ENCODE peak calls at places on chromosomes 2 and 18, in eight cellular contexts. One of them, this sample, is unnamed.

GRCh38 chr2:225667465-225667864 is 268.0 kb downstream of the NYAP2 start:
- DNase-seq in ovary: no peak
- DNase-seq in NB4: no peak
- DNase-seq in GM13977: no peak
- DNase-seq in bronchial epithelial cell: no peak
- DNase-seq in fibroblast of pulmonary artery: no peak
- DNase-seq in glutamatergic neuron: no peak
- DNase-seq in progenitor cell of endocrine pancreas: no peak
- DNase-seq in this sample: no peak

GRCh38 chr18:63464434-63464833 is 12.3 kb upstream of the SERPINB5 start:
- DNase-seq in ovary: no peak
- DNase-seq in NB4: no peak
- DNase-seq in GM13977: no peak
- DNase-seq in bronchial epithelial cell: peak
- DNase-seq in fibroblast of pulmonary artery: no peak
- DNase-seq in glutamatergic neuron: no peak
- DNase-seq in progenitor cell of endocrine pancreas: no peak
- DNase-seq in this sample: no peak

GRCh38 chr2:134193006-134193405 is 60.9 kb upstream of the MGAT5 start:
- DNase-seq in ovary: no peak
- DNase-seq in NB4: no peak
- DNase-seq in GM13977: no peak
- DNase-seq in bronchial epithelial cell: peak
- DNase-seq in fibroblast of pulmonary artery: peak
- DNase-seq in glutamatergic neuron: no peak
- DNase-seq in progenitor cell of endocrine pancreas: no peak
- DNase-seq in this sample: no peak

GRCh38 chr2:105371156-105371555 is 27.7 kb downstream of the FHL2 start:
- DNase-seq in ovary: peak
- DNase-seq in NB4: no peak
- DNase-seq in GM13977: no peak
- DNase-seq in bronchial epithelial cell: peak
- DNase-seq in fibroblast of pulmonary artery: no peak
- DNase-seq in glutamatergic neuron: no peak
- DNase-seq in progenitor cell of endocrine pancreas: no peak
- DNase-seq in this sample: no peak

GRCh38 chr18:980586-980985 is 75.9 kb downstream of the ADCYAP1 start:
- DNase-seq in ovary: no peak
- DNase-seq in NB4: no peak
- DNase-seq in GM13977: no peak
- DNase-seq in bronchial epithelial cell: no peak
- DNase-seq in fibroblast of pulmonary artery: no peak
- DNase-seq in glutamatergic neuron: no peak
- DNase-seq in progenitor cell of endocrine pancreas: no peak
- DNase-seq in this sample: no peak

GRCh38 chr18:74531043-74531442 is 3.3 kb upstream of the CNDP1 start:
- DNase-seq in ovary: no peak
- DNase-seq in NB4: no peak
- DNase-seq in GM13977: no peak
- DNase-seq in bronchial epithelial cell: no peak
- DNase-seq in fibroblast of pulmonary artery: no peak
- DNase-seq in glutamatergic neuron: no peak
- DNase-seq in progenitor cell of endocrine pancreas: no peak
- DNase-seq in this sample: no peak

GRCh38 chr2:180728928-180729559 is 251.4 kb upstream of the UBE2E3 start:
- DNase-seq in ovary: no peak
- DNase-seq in NB4: no peak
- DNase-seq in GM13977: no peak
- DNase-seq in bronchial epithelial cell: peak
- DNase-seq in fibroblast of pulmonary artery: peak
- DNase-seq in glutamatergic neuron: no peak
- DNase-seq in progenitor cell of endocrine pancreas: no peak
- DNase-seq in this sample: no peak

GRCh38 chr18:76361219-76361618 is 133.8 kb downstream of the ZNF516 start:
- DNase-seq in ovary: no peak
- DNase-seq in NB4: no peak
- DNase-seq in GM13977: no peak
- DNase-seq in bronchial epithelial cell: no peak
- DNase-seq in fibroblast of pulmonary artery: no peak
- DNase-seq in glutamatergic neuron: no peak
- DNase-seq in progenitor cell of endocrine pancreas: no peak
- DNase-seq in this sample: no peak

GRCh38 chr2:126887506-126887905 is 11.2 kb upstream of the TEX51 start:
- DNase-seq in ovary: no peak
- DNase-seq in NB4: no peak
- DNase-seq in GM13977: no peak
- DNase-seq in bronchial epithelial cell: no peak
- DNase-seq in fibroblast of pulmonary artery: no peak
- DNase-seq in glutamatergic neuron: no peak
- DNase-seq in progenitor cell of endocrine pancreas: no peak
- DNase-seq in this sample: no peak

GRCh38 chr2:126885701-126886121 is 13.0 kb upstream of the TEX51 start:
- DNase-seq in ovary: peak
- DNase-seq in NB4: no peak
- DNase-seq in GM13977: no peak
- DNase-seq in bronchial epithelial cell: no peak
- DNase-seq in fibroblast of pulmonary artery: peak
- DNase-seq in glutamatergic neuron: no peak
- DNase-seq in progenitor cell of endocrine pancreas: no peak
- DNase-seq in this sample: no peak

GRCh38 chr2:126884861-126885481 is 13.7 kb upstream of the TEX51 start:
- DNase-seq in ovary: no peak
- DNase-seq in NB4: no peak
- DNase-seq in GM13977: no peak
- DNase-seq in bronchial epithelial cell: no peak
- DNase-seq in fibroblast of pulmonary artery: no peak
- DNase-seq in glutamatergic neuron: no peak
- DNase-seq in progenitor cell of endocrine pancreas: no peak
- DNase-seq in this sample: no peak

GRCh38 chr2:126886906-126887280 is 11.8 kb upstream of the TEX51 start:
- DNase-seq in ovary: peak
- DNase-seq in NB4: peak
- DNase-seq in GM13977: no peak
- DNase-seq in bronchial epithelial cell: no peak
- DNase-seq in fibroblast of pulmonary artery: no peak
- DNase-seq in glutamatergic neuron: no peak
- DNase-seq in progenitor cell of endocrine pancreas: no peak
- DNase-seq in this sample: no peak

DNA sequence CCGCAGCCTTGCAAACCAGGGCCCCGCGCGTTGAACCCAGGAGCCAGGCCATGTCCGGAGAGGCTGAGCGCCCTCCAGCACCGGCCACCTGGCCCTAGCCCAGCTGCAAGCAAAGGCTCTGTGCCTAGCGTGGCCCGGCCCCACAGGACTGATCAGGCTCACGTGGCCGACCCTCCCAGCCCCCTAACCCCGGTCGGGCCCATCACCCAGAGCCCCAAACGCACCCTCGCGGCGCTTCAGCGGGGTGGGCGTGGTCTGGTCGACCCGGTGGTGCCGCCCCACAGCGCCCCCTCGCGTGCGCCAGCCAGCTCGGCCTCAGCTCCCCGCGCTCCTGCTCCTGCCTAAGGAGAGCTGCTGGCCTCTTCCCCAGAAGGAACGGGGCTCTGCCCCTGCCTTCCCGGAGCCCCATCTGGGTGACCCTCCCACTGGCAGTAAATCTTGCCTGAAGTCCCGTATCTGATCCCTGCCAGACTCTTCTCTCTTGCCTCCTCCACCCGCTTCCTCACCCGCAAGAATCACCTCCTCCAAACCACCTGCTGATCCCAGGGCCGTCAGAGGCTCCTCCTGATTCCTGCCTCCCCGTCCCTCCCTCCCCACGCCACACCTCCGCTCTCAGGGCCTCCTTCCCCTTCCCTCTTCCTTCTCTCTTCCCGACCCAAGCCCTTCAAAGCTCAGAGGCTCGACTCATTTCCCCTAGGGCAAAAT is 12.3 kb upstream of the TEX51 start:
- DNase-seq in ovary: peak
- DNase-seq in NB4: peak
- DNase-seq in GM13977: peak
- DNase-seq in bronchial epithelial cell: no peak
- DNase-seq in fibroblast of pulmonary artery: peak
- DNase-seq in glutamatergic neuron: peak
- DNase-seq in progenitor cell of endocrine pancreas: peak
- DNase-seq in this sample: peak
- TF ChIP-seq CTCF in ovary: peak
- TF ChIP-seq CTCF in NB4: peak
- TF ChIP-seq CTCF in GM13977: peak
- TF ChIP-seq CTCF in bronchial epithelial cell: no peak
- TF ChIP-seq CTCF in fibroblast of pulmonary artery: peak
- TF ChIP-seq CTCF in glutamatergic neuron: peak
- TF ChIP-seq CTCF in progenitor cell of endocrine pancreas: peak
- TF ChIP-seq CTCF in this sample: peak

GRCh38 chr2:170929686-170930050 is 615 bp downstream of the GORASP2 start:
- DNase-seq in ovary: peak
- DNase-seq in NB4: peak
- DNase-seq in GM13977: peak
- DNase-seq in bronchial epithelial cell: peak
- DNase-seq in fibroblast of pulmonary artery: peak
- DNase-seq in glutamatergic neuron: peak
- DNase-seq in progenitor cell of endocrine pancreas: peak
- DNase-seq in this sample: peak

GRCh38 chr2:170930132-170931109 is 1.4 kb downstream of the GORASP2 start:
- DNase-seq in ovary: no peak
- DNase-seq in NB4: peak
- DNase-seq in GM13977: peak
- DNase-seq in bronchial epithelial cell: peak
- DNase-seq in fibroblast of pulmonary artery: peak
- DNase-seq in glutamatergic neuron: no peak
- DNase-seq in progenitor cell of endocrine pancreas: no peak
- DNase-seq in this sample: peak

GRCh38 chr2:170928036-170928823 is 823 bp upstream of the GORASP2 start:
- DNase-seq in ovary: peak
- DNase-seq in NB4: peak
- DNase-seq in GM13977: peak
- DNase-seq in bronchial epithelial cell: peak
- DNase-seq in fibroblast of pulmonary artery: no peak
- DNase-seq in glutamatergic neuron: no peak
- DNase-seq in progenitor cell of endocrine pancreas: no peak
- DNase-seq in this sample: peak

GRCh38 chr2:170926743-170927297 is 2.2 kb upstream of the GORASP2 start:
- DNase-seq in ovary: no peak
- DNase-seq in NB4: no peak
- DNase-seq in GM13977: no peak
- DNase-seq in bronchial epithelial cell: no peak
- DNase-seq in fibroblast of pulmonary artery: no peak
- DNase-seq in glutamatergic neuron: no peak
- DNase-seq in progenitor cell of endocrine pancreas: no peak
- DNase-seq in this sample: no peak

DNA sequence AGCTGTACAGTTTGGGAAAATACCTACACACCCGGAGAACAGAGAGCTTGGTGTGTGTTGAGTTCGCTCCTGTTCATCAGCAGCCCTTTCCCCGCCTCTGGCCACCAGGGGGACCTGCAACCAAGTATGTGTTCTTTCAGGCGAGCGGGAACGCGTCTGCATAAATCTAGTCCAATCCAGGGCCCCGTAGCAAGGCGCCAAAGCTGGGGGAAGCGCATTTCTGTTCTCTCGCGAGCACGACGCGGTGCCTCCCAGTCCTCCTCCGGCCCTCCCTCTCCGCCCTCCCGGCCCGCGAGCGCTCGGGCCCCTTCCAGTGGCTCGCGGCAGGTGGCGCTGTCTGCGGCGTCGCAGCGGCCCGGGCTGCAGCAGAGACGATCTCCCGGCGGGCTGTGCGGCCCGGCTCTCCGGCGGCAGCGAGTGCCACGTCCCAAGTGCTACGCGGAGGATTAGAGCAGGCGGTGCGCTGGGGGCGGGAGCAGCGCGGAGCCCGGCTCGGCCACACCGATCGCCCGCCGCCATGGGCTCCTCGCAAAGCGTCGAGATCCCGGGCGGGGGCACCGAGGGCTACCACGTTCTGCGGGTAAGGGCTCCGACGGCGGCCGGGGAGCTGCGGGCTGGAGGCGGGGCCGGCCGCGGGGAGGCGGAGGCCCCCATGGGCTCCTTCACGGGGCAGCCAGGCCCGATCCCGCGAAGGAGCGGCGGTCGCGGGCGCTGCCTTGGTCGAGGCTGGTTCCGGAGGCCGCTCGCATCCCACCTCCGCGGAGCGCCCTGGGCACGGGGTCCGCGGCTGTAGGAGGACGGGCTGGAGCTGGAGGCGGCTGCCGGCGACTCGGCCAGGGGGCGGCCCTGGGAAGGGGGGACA is at the start of gene GORASP2:
- DNase-seq in ovary: peak
- DNase-seq in NB4: peak
- DNase-seq in GM13977: peak
- DNase-seq in bronchial epithelial cell: peak
- DNase-seq in fibroblast of pulmonary artery: peak
- DNase-seq in glutamatergic neuron: peak
- DNase-seq in progenitor cell of endocrine pancreas: peak
- DNase-seq in this sample: peak
- TF ChIP-seq CTCF in ovary: peak
- TF ChIP-seq CTCF in NB4: peak
- TF ChIP-seq CTCF in GM13977: peak
- TF ChIP-seq CTCF in bronchial epithelial cell: peak
- TF ChIP-seq CTCF in fibroblast of pulmonary artery: peak
- TF ChIP-seq CTCF in glutamatergic neuron: peak
- TF ChIP-seq CTCF in progenitor cell of endocrine pancreas: peak
- TF ChIP-seq CTCF in this sample: peak

GRCh38 chr2:122713800-122714199 is 958.3 kb downstream of the TSN start:
- DNase-seq in ovary: no peak
- DNase-seq in NB4: no peak
- DNase-seq in GM13977: no peak
- DNase-seq in bronchial epithelial cell: no peak
- DNase-seq in fibroblast of pulmonary artery: no peak
- DNase-seq in glutamatergic neuron: no peak
- DNase-seq in progenitor cell of endocrine pancreas: no peak
- DNase-seq in this sample: no peak
- TF ChIP-seq CTCF in ovary: no peak
- TF ChIP-seq CTCF in NB4: no peak
- TF ChIP-seq CTCF in GM13977: no peak
- TF ChIP-seq CTCF in bronchial epithelial cell: no peak
- TF ChIP-seq CTCF in fibroblast of pulmonary artery: no peak
- TF ChIP-seq CTCF in glutamatergic neuron: no peak
- TF ChIP-seq CTCF in progenitor cell of endocrine pancreas: no peak
- TF ChIP-seq CTCF in this sample: no peak

GRCh38 chr18:49061906-49062831 is 111.4 kb upstream of the SMAD7 start:
- DNase-seq in ovary: no peak
- DNase-seq in NB4: no peak
- DNase-seq in GM13977: no peak
- DNase-seq in bronchial epithelial cell: no peak
- DNase-seq in fibroblast of pulmonary artery: no peak
- DNase-seq in glutamatergic neuron: no peak
- DNase-seq in progenitor cell of endocrine pancreas: no peak
- DNase-seq in this sample: no peak

GRCh38 chr18:49055787-49056186 is 105.0 kb upstream of the SMAD7 start:
- DNase-seq in ovary: no peak
- DNase-seq in NB4: peak
- DNase-seq in GM13977: peak
- DNase-seq in bronchial epithelial cell: peak
- DNase-seq in fibroblast of pulmonary artery: peak
- DNase-seq in glutamatergic neuron: no peak
- DNase-seq in progenitor cell of endocrine pancreas: no peak
- DNase-seq in this sample: peak

GRCh38 chr18:49062832-49063226 is 112.1 kb upstream of the SMAD7 start:
- DNase-seq in ovary: no peak
- DNase-seq in NB4: no peak
- DNase-seq in GM13977: no peak
- DNase-seq in bronchial epithelial cell: no peak
- DNase-seq in fibroblast of pulmonary artery: no peak
- DNase-seq in glutamatergic neuron: no peak
- DNase-seq in progenitor cell of endocrine pancreas: no peak
- DNase-seq in this sample: no peak

GRCh38 chr18:49061239-49061905 is 110.6 kb upstream of the SMAD7 start:
- DNase-seq in ovary: no peak
- DNase-seq in NB4: no peak
- DNase-seq in GM13977: no peak
- DNase-seq in bronchial epithelial cell: no peak
- DNase-seq in fibroblast of pulmonary artery: no peak
- DNase-seq in glutamatergic neuron: no peak
- DNase-seq in progenitor cell of endocrine pancreas: no peak
- DNase-seq in this sample: no peak

DNA sequence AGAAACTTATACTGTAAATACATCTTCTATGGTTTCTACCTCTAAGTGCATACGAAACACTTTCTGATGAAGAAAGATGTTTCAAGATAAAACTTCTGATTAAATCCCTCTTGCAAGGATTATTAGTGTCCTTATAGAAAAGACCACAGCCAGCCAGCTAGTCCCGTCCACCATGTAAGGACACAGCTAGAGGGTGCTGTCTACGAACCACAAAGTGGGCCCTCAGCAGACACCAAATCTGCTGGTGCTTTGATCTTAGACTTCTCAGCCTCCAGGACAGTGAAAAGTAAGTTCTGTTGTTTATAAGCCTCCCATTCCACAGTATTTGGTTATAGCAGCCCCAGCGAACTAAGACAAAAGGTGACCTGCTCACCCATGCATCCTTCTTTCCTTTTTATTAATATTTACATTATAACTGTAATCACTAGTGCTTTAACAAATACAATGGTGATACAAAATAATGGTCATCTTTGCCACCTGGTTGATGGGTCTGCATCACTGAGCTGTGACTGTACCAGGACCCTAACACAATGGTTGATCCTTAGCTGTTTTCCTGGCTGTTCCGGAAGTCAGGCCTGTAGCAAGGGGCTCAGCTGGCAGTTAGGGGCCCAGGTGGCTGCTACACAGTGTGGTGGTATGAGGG is 108.4 kb upstream of the SMAD7 start:
- DNase-seq in ovary: no peak
- DNase-seq in NB4: peak
- DNase-seq in GM13977: no peak
- DNase-seq in bronchial epithelial cell: no peak
- DNase-seq in fibroblast of pulmonary artery: peak
- DNase-seq in glutamatergic neuron: no peak
- DNase-seq in progenitor cell of endocrine pancreas: no peak
- DNase-seq in this sample: no peak
- TF ChIP-seq CTCF in ovary: no peak
- TF ChIP-seq CTCF in NB4: peak
- TF ChIP-seq CTCF in GM13977: peak
- TF ChIP-seq CTCF in bronchial epithelial cell: no peak
- TF ChIP-seq CTCF in fibroblast of pulmonary artery: peak
- TF ChIP-seq CTCF in glutamatergic neuron: no peak
- TF ChIP-seq CTCF in progenitor cell of endocrine pancreas: no peak
- TF ChIP-seq CTCF in this sample: no peak

This sample was measured in activated CD8-positive, alpha-beta T cell treated with anti-CD3 and anti-CD28 coated beads for 36 hours.